ENCODE peak calls at places on chromosome 9, in nine cellular contexts. Y, J, T, D, Q, C, R, O and A are unnamed samples.

GRCh38 chr9:34612788-34613390 is 992 bp upstream of the RPP25L start:
- DNase-seq in Y (peak; percentile 77), J (no peak), T (peak; percentile 38), D (no peak), Q (peak; percentile 81), C (peak; percentile 90), R (peak; percentile 82), O (peak; percentile 80), A (no peak)

GRCh38 chr9:91195372-91196012 is 166.2 kb downstream of the AUH start:
- DNase-seq in Y (no peak), J (peak; percentile 71), T (no peak), D (no peak), Q (no peak), C (no peak), R (no peak), O (no peak), A (no peak)

GRCh38 chr9:90835206-90835605 is 33.6 kb downstream of the SYK start:
- DNase-seq in Y (no peak), J (no peak), T (no peak), D (no peak), Q (no peak), C (no peak), R (no peak), O (peak; percentile 98), A (no peak)

GRCh38 chr9:38346811-38347735 is 45.4 kb upstream of the ALDH1B1 start:
- DNase-seq in Y (no peak), J (peak; percentile 83), T (no peak), D (no peak), Q (no peak), C (no peak), R (no peak), O (peak; percentile 36), A (peak; percentile 67)

GRCh38 chr9:131045300-131046092 is 36.5 kb downstream of the LAMC3 start:
- DNase-seq in Y (no peak), J (no peak), T (no peak), D (peak; percentile 67), Q (no peak), C (no peak), R (peak; percentile 29), O (no peak), A (no peak)

GRCh38 chr9:130128251-130128650 is 44.0 kb upstream of the NCS1 start:
- DNase-seq in Y (no peak), J (no peak), T (no peak), D (peak; percentile 86), Q (no peak), C (no peak), R (no peak), O (no peak), A (no peak)

GRCh38 chr9:10260501-10260900 is 352.3 kb downstream of the PTPRD start:
- DNase-seq in Y (no peak), J (no peak), T (no peak), D (no peak), Q (no peak), C (no peak), R (no peak), O (no peak), A (no peak)

GRCh38 chr9:129285979-129286772 is 108.1 kb upstream of the IER5L start:
- DNase-seq in Y (no peak), J (peak; percentile 79), T (no peak), D (no peak), Q (no peak), C (no peak), R (no peak), O (no peak), A (no peak)

GRCh38 chr9:127812936-127813675 is 10.4 kb downstream of the FPGS start:
- DNase-seq in Y (no peak), J (no peak), T (no peak), D (no peak), Q (no peak), C (no peak), R (no peak), O (no peak), A (no peak)

GRCh38 chr9:134321571-134321930 is 4.7 kb upstream of the RXRA start:
- DNase-seq in Y (no peak), J (no peak), T (no peak), D (no peak), Q (no peak), C (no peak), R (no peak), O (no peak), A (no peak)